ENCODE peak calls at places on chromosome 17, in nine cellular contexts. O is HFF-Myc, J is cardiac fibroblast, I is AG10803, Z is Peyer's patch, G is tibial artery, X is LNCaP clone FGC, K is HL-60, A is MM.1S. F is an unnamed sample.

GRCh38 chr17:44005865-44006580 is 1.6 kb downstream of the NAGS start:
- DNase-seq in O (no peak), J (no peak), I (no peak), Z (peak; percentile 83), G (peak; percentile 68), X (no peak), K (peak; percentile 14), A (peak; percentile 25), F (peak; percentile 72)

GRCh38 chr17:14305785-14306496 is 5.1 kb downstream of the HS3ST3B1 start:
- DNase-seq in O (no peak), J (no peak), I (no peak), Z (no peak), G (no peak), X (no peak), K (no peak), A (no peak), F (no peak)

GRCh38 chr17:34816806-34817205 is 144.5 kb downstream of the CCT6B start:
- DNase-seq in O (no peak), J (no peak), I (no peak), Z (no peak), G (no peak), X (no peak), K (no peak), A (no peak), F (peak; percentile 7)

GRCh38 chr17:74807925-74808324 is 31.8 kb upstream of the NAT9 start:
- DNase-seq in O (no peak), J (no peak), I (no peak), Z (no peak), G (no peak), X (no peak), K (no peak), A (no peak), F (no peak)

GRCh38 chr17:43363181-43363925 is 35.4 kb upstream of the ARL4D start:
- DNase-seq in O (no peak), J (no peak), I (no peak), Z (no peak), G (no peak), X (no peak), K (no peak), A (no peak), F (no peak)

GRCh38 chr17:80618304-80618703 is 73.7 kb downstream of the RPTOR start:
- DNase-seq in O (no peak), J (no peak), I (no peak), Z (no peak), G (no peak), X (no peak), K (no peak), A (no peak), F (no peak)

GRCh38 chr17:56912105-56912999 is 1.5 kb downstream of the TRIM25 start:
- DNase-seq in O (no peak), J (peak; percentile 22), I (peak; percentile 49), Z (no peak), G (peak; percentile 81), X (no peak), K (no peak), A (no peak), F (no peak)

GRCh38 chr17:6165806-6166205 is 95.6 kb downstream of the WSCD1 start:
- DNase-seq in O (no peak), J (no peak), I (no peak), Z (no peak), G (no peak), X (no peak), K (no peak), A (peak; percentile 92), F (no peak)

GRCh38 chr17:21354796-21355385 is 21.3 kb upstream of the KCNJ12 start:
- DNase-seq in O (no peak), J (no peak), I (no peak), Z (peak; percentile 32), G (no peak), X (no peak), K (no peak), A (no peak), F (no peak)

GRCh38 chr17:4497101-4497824 is 1.4 kb upstream of the SPNS2 start:
- DNase-seq in O (no peak), J (peak; percentile 18), I (peak; percentile 34), Z (no peak), G (peak; percentile 89), X (no peak), K (no peak), A (peak; percentile 70), F (peak; percentile 71)

GRCh38 chr17:39943702-39944392 is 16.3 kb downstream of the LRRC3C start:
- DNase-seq in O (no peak), J (peak; percentile 37), I (no peak), Z (no peak), G (no peak), X (no peak), K (no peak), A (no peak), F (no peak)

GRCh38 chr17:82468692-82469091 is 10.2 kb downstream of the NARF start:
- DNase-seq in O (no peak), J (no peak), I (no peak), Z (no peak), G (no peak), X (no peak), K (no peak), A (no peak), F (no peak)

GRCh38 chr17:61345081-61345480 is 54.6 kb upstream of the TBX2 start:
- DNase-seq in O (no peak), J (no peak), I (no peak), Z (no peak), G (no peak), X (no peak), K (no peak), A (no peak), F (no peak)

GRCh38 chr17:78512976-78513375 is 64.2 kb downstream of the DNAH17 start:
- DNase-seq in O (no peak), J (no peak), I (no peak), Z (no peak), G (no peak), X (no peak), K (no peak), A (no peak), F (no peak)

GRCh38 chr17:41100081-41100480 is 1.9 kb downstream of the KRTAP4-16 start:
- DNase-seq in O (no peak), J (no peak), I (no peak), Z (no peak), G (no peak), X (no peak), K (no peak), A (no peak), F (no peak)

GRCh38 chr17:41098042-41098441 is at the start of gene KRTAP4-8:
- DNase-seq in O (no peak), J (no peak), I (no peak), Z (no peak), G (no peak), X (no peak), K (no peak), A (no peak), F (no peak)

GRCh38 chr17:41098476-41098875 is 534 bp upstream of the KRTAP4-8 start:
- DNase-seq in O (peak; percentile 80), J (no peak), I (peak; percentile 62), Z (no peak), G (no peak), X (no peak), K (no peak), A (no peak), F (peak; percentile 86)

GRCh38 chr17:41103896-41104295 is 1.3 kb upstream of the KRTAP4-9 start:
- DNase-seq in O (no peak), J (peak; percentile 10), I (no peak), Z (no peak), G (no peak), X (no peak), K (no peak), A (no peak), F (no peak)

DNA sequence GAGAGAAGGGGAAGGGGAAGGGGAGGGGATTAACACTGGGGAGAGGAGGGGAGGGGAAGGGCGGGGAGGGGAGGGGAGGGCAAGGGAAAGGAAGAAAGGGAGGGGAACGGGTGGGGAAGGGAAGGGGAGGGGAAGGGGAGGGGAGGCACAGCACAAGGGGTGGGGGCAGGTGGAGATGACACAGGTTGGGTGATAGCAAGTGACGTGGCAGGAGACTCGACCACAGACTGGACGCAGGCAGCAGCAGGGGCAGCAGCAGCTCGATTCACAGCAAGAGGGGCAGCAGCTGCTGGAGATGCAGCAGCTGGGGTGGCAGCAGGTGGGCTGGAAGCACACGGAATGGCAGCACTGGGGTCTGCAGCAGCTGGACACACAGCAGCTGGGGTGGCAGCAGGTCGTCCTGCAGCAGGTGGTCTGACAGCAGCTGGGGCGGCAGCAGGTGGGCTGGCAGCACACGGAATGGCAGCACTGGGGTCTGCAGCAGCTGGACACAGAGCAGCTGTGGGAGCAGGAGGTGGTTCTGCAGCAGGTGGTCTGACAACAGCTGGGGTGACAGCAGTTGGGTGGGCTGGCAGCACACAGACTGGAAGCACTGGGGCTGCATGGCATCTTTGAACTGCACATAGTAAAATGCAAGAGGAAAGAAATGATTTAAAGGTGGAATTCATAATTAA is at the start of gene KRTAP4-16:
- DNase-seq in O (no peak), J (no peak), I (no peak), Z (no peak), G (no peak), X (no peak), K (no peak), A (no peak), F (no peak)
- H3K4me3 ChIP-seq in O (no peak within 1 kb of the TSS), J (no peak within 1 kb of the TSS), I (no peak within 1 kb of the TSS), Z (no peak within 1 kb of the TSS), G (no peak within 1 kb of the TSS), X (no peak within 1 kb of the TSS), K (no peak within 1 kb of the TSS), A (no peak within 1 kb of the TSS), F (no peak within 1 kb of the TSS)

DNA sequence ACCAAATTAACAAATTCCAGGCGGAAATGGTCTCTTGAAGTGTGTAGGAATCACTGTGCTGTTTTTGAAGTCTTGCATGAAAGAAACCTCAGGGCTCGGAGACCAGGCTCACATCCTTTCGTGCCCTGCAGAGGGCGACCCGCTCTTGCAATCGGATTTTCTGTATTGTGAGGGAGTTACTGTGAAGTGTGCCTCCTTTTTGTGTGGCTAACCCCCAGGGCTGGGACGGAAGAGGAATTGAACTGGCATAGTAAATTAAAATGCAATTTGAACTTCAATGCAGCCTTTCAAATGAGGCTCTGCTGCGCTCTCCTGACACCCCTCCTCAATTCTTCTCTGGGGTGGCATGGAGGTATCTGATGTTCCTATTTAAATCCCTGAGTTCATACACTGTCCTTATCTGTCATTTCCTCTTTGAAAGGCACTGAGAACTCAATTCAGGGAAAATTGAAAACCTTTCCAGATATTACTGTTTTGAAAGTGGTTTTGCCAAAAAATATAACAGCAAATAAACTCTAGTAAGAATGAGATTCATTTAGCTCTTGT is 51.5 kb upstream of the MGAT5B start:
- DNase-seq in O (no peak), J (peak; percentile 66), I (peak; percentile 45), Z (no peak), G (no peak), X (peak; percentile 4), K (peak; percentile 53), A (peak; percentile 75), F (peak; percentile 52)
- TF ChIP-seq CTCF in O (peak; percentile 70), J (peak; percentile 78), I (peak; percentile 69), Z (no peak), G (no peak), X (peak; percentile 75), K (peak; percentile 62), A (peak; percentile 80), F (peak; percentile 64)

GRCh38 chr17:42180411-42180921 is 476 bp downstream of the KCNH4 start:
- DNase-seq in O (no peak), J (no peak), I (no peak), Z (no peak), G (no peak), X (no peak), K (no peak), A (no peak), F (no peak)
- H3K4me3 ChIP-seq in O (peak overlapping the region; percentile 11), J (no peak overlapping the region), I (no peak overlapping the region), Z (peak overlapping the region; percentile 56), G (peak overlapping the region; percentile 26), X (no peak overlapping the region), K (peak overlapping the region; percentile 61), A (peak overlapping the region; percentile 63), F (no peak overlapping the region)

GRCh38 chr17:31487648-31488263 is 96.3 kb downstream of the RAB11FIP4 start:
- DNase-seq in O (no peak), J (peak; percentile 7), I (peak; percentile 9), Z (peak; percentile 96), G (peak; percentile 79), X (peak; percentile 76), K (peak; percentile 79), A (peak; percentile 97), F (peak; percentile 96)
- TF ChIP-seq CTCF in O (no peak), J (no peak), I (no peak), Z (peak; percentile 22), G (no peak), X (no peak), K (no peak), A (no peak), F (no peak)

F was measured in epithelial cell of esophagus.